ENCODE peak calls at places on chromosomes 6 and 20, in ten cellular contexts. One of them, this sample, is unnamed.
A peak's percentile ranks its signal among the peaks of the same experiment; 100 is the strongest.

GRCh38 chr6:144346719-144347446 is 61.7 kb downstream of the UTRN start:
- DNase-seq in IMR-90: peak; percentile 84
- DNase-seq in CD8-positive, alpha-beta memory T cell: no peak
- DNase-seq in heart left ventricle: no peak
- DNase-seq in upper lobe of right lung: no peak
- DNase-seq in body of pancreas: no peak
- DNase-seq in PC-9: peak; percentile 48
- DNase-seq in right lobe of liver: no peak
- DNase-seq in CD8-positive, alpha-beta T cell: no peak
- DNase-seq in AG04450: peak; percentile 24
- DNase-seq in this sample: no peak

GRCh38 chr6:4021862-4022715 is 56.8 kb downstream of the FAM217A start:
- DNase-seq in PC-9: no peak
- DNase-seq in body of pancreas: no peak
- DNase-seq in right lobe of liver: no peak
- DNase-seq in heart left ventricle: no peak
- DNase-seq in CD8-positive, alpha-beta T cell: no peak
- DNase-seq in upper lobe of right lung: no peak
- DNase-seq in IMR-90: no peak
- DNase-seq in AG04450: no peak
- DNase-seq in CD8-positive, alpha-beta memory T cell: no peak
- DNase-seq in this sample: no peak

GRCh38 chr6:115838763-115839401 is 221.8 kb downstream of the FRK start:
- DNase-seq in body of pancreas: peak; percentile 56
- DNase-seq in right lobe of liver: no peak
- DNase-seq in AG04450: no peak
- DNase-seq in PC-9: peak; percentile 32
- DNase-seq in CD8-positive, alpha-beta T cell: no peak
- DNase-seq in CD8-positive, alpha-beta memory T cell: no peak
- DNase-seq in heart left ventricle: no peak
- DNase-seq in IMR-90: peak; percentile 13
- DNase-seq in upper lobe of right lung: no peak
- DNase-seq in this sample: no peak

GRCh38 chr20:33568378-33569289 is 78.7 kb downstream of the CBFA2T2 start:
- DNase-seq in right lobe of liver: no peak
- DNase-seq in heart left ventricle: peak; percentile 32
- DNase-seq in upper lobe of right lung: no peak
- DNase-seq in AG04450: no peak
- DNase-seq in body of pancreas: peak; percentile 40
- DNase-seq in PC-9: no peak
- DNase-seq in IMR-90: no peak
- DNase-seq in CD8-positive, alpha-beta memory T cell: no peak
- DNase-seq in CD8-positive, alpha-beta T cell: no peak
- DNase-seq in this sample: no peak

GRCh38 chr6:79134699-79135474 is 56.8 kb upstream of the PHIP start:
- DNase-seq in CD8-positive, alpha-beta T cell: no peak
- DNase-seq in IMR-90: no peak
- DNase-seq in CD8-positive, alpha-beta memory T cell: no peak
- DNase-seq in PC-9: no peak
- DNase-seq in right lobe of liver: no peak
- DNase-seq in AG04450: no peak
- DNase-seq in upper lobe of right lung: no peak
- DNase-seq in body of pancreas: no peak
- DNase-seq in heart left ventricle: no peak
- DNase-seq in this sample: no peak

GRCh38 chr20:31919756-31920155 is 32.1 kb downstream of the PDRG1 start:
- DNase-seq in AG04450: no peak
- DNase-seq in right lobe of liver: no peak
- DNase-seq in body of pancreas: no peak
- DNase-seq in IMR-90: no peak
- DNase-seq in CD8-positive, alpha-beta T cell: no peak
- DNase-seq in CD8-positive, alpha-beta memory T cell: no peak
- DNase-seq in heart left ventricle: no peak
- DNase-seq in PC-9: no peak
- DNase-seq in upper lobe of right lung: no peak
- DNase-seq in this sample: peak; percentile 59

GRCh38 chr20:38728911-38729642 is 4.8 kb downstream of the SLC32A1 start:
- DNase-seq in upper lobe of right lung: no peak
- DNase-seq in CD8-positive, alpha-beta memory T cell: no peak
- DNase-seq in IMR-90: no peak
- DNase-seq in heart left ventricle: no peak
- DNase-seq in right lobe of liver: no peak
- DNase-seq in AG04450: no peak
- DNase-seq in body of pancreas: no peak
- DNase-seq in PC-9: no peak
- DNase-seq in CD8-positive, alpha-beta T cell: no peak
- DNase-seq in this sample: peak; percentile 84

GRCh38 chr6:36616888-36617521 is 22.8 kb downstream of the SRSF3 start:
- DNase-seq in PC-9: peak; percentile 90
- DNase-seq in AG04450: no peak
- DNase-seq in IMR-90: no peak
- DNase-seq in right lobe of liver: peak; percentile 87
- DNase-seq in CD8-positive, alpha-beta T cell: no peak
- DNase-seq in CD8-positive, alpha-beta memory T cell: no peak
- DNase-seq in heart left ventricle: no peak
- DNase-seq in body of pancreas: peak; percentile 91
- DNase-seq in upper lobe of right lung: peak; percentile 86
- DNase-seq in this sample: peak; percentile 87

GRCh38 chr6:13331516-13332348 is 3.4 kb upstream of the TBC1D7 start:
- DNase-seq in upper lobe of right lung: no peak
- DNase-seq in CD8-positive, alpha-beta memory T cell: no peak
- DNase-seq in body of pancreas: no peak
- DNase-seq in CD8-positive, alpha-beta T cell: no peak
- DNase-seq in AG04450: no peak
- DNase-seq in PC-9: no peak
- DNase-seq in IMR-90: peak; percentile 29
- DNase-seq in heart left ventricle: no peak
- DNase-seq in right lobe of liver: no peak
- DNase-seq in this sample: no peak

GRCh38 chr6:40038626-40039025 is 104.4 kb upstream of the MOCS1 start:
- DNase-seq in heart left ventricle: no peak
- DNase-seq in right lobe of liver: no peak
- DNase-seq in AG04450: no peak
- DNase-seq in body of pancreas: no peak
- DNase-seq in IMR-90: no peak
- DNase-seq in CD8-positive, alpha-beta memory T cell: no peak
- DNase-seq in upper lobe of right lung: no peak
- DNase-seq in PC-9: no peak
- DNase-seq in CD8-positive, alpha-beta T cell: no peak
- DNase-seq in this sample: no peak

GRCh38 chr20:19975901-19976300 is 41.3 kb upstream of the NAA20 start:
- DNase-seq in body of pancreas: peak; percentile 65
- DNase-seq in right lobe of liver: no peak
- DNase-seq in AG04450: no peak
- DNase-seq in CD8-positive, alpha-beta T cell: no peak
- DNase-seq in upper lobe of right lung: no peak
- DNase-seq in IMR-90: no peak
- DNase-seq in CD8-positive, alpha-beta memory T cell: no peak
- DNase-seq in heart left ventricle: no peak
- DNase-seq in PC-9: no peak
- DNase-seq in this sample: no peak

GRCh38 chr6:157239671-157240058 is 83.7 kb downstream of the TMEM242 start:
- DNase-seq in AG04450: no peak
- DNase-seq in upper lobe of right lung: no peak
- DNase-seq in body of pancreas: no peak
- DNase-seq in IMR-90: no peak
- DNase-seq in PC-9: no peak
- DNase-seq in CD8-positive, alpha-beta memory T cell: no peak
- DNase-seq in right lobe of liver: no peak
- DNase-seq in CD8-positive, alpha-beta T cell: no peak
- DNase-seq in heart left ventricle: no peak
- DNase-seq in this sample: no peak

GRCh38 chr20:32536861-32537656 is 48.1 kb downstream of the NOL4L start:
- DNase-seq in heart left ventricle: no peak
- DNase-seq in upper lobe of right lung: peak; percentile 81
- DNase-seq in IMR-90: no peak
- DNase-seq in right lobe of liver: peak; percentile 68
- DNase-seq in PC-9: peak; percentile 91
- DNase-seq in AG04450: no peak
- DNase-seq in CD8-positive, alpha-beta memory T cell: peak; percentile 84
- DNase-seq in CD8-positive, alpha-beta T cell: peak; percentile 60
- DNase-seq in body of pancreas: peak; percentile 88
- DNase-seq in this sample: no peak

GRCh38 chr6:110415297-110415916 is at the start of gene DDO:
- DNase-seq in PC-9: peak; percentile 61
- DNase-seq in CD8-positive, alpha-beta T cell: no peak
- DNase-seq in AG04450: no peak
- DNase-seq in body of pancreas: peak; percentile 96
- DNase-seq in CD8-positive, alpha-beta memory T cell: no peak
- DNase-seq in upper lobe of right lung: peak; percentile 75
- DNase-seq in right lobe of liver: peak; percentile 96
- DNase-seq in IMR-90: peak; percentile 22
- DNase-seq in heart left ventricle: peak; percentile 85
- DNase-seq in this sample: no peak
- H3K4me3 ChIP-seq in PC-9: no peak within 1 kb of the TSS
- H3K4me3 ChIP-seq in CD8-positive, alpha-beta T cell: no peak within 1 kb of the TSS
- H3K4me3 ChIP-seq in AG04450: peak within 1 kb of the TSS; percentile 38
- H3K4me3 ChIP-seq in body of pancreas: no peak within 1 kb of the TSS
- H3K4me3 ChIP-seq in CD8-positive, alpha-beta memory T cell: no peak within 1 kb of the TSS
- H3K4me3 ChIP-seq in upper lobe of right lung: peak within 1 kb of the TSS; percentile 53
- H3K4me3 ChIP-seq in right lobe of liver: peak within 1 kb of the TSS; percentile 61
- H3K4me3 ChIP-seq in IMR-90: peak within 1 kb of the TSS; percentile 29
- H3K4me3 ChIP-seq in heart left ventricle: peak within 1 kb of the TSS; percentile 57
- H3K4me3 ChIP-seq in this sample: no peak within 1 kb of the TSS

GRCh38 chr6:5287205-5287965 is 26.1 kb downstream of the FARS2 start:
- DNase-seq in CD8-positive, alpha-beta memory T cell: no peak
- DNase-seq in IMR-90: peak; percentile 88
- DNase-seq in right lobe of liver: no peak
- DNase-seq in upper lobe of right lung: no peak
- DNase-seq in PC-9: peak; percentile 14
- DNase-seq in heart left ventricle: peak; percentile 36
- DNase-seq in body of pancreas: no peak
- DNase-seq in AG04450: peak; percentile 55
- DNase-seq in CD8-positive, alpha-beta T cell: no peak
- DNase-seq in this sample: no peak

GRCh38 chr6:5285526-5285925 is 24.2 kb downstream of the FARS2 start:
- DNase-seq in heart left ventricle: no peak
- DNase-seq in right lobe of liver: no peak
- DNase-seq in IMR-90: no peak
- DNase-seq in AG04450: no peak
- DNase-seq in PC-9: no peak
- DNase-seq in body of pancreas: no peak
- DNase-seq in CD8-positive, alpha-beta memory T cell: no peak
- DNase-seq in CD8-positive, alpha-beta T cell: no peak
- DNase-seq in upper lobe of right lung: no peak
- DNase-seq in this sample: no peak

GRCh38 chr6:5290097-5290496 is 28.8 kb downstream of the FARS2 start:
- DNase-seq in IMR-90: no peak
- DNase-seq in AG04450: no peak
- DNase-seq in PC-9: no peak
- DNase-seq in CD8-positive, alpha-beta T cell: no peak
- DNase-seq in right lobe of liver: no peak
- DNase-seq in CD8-positive, alpha-beta memory T cell: no peak
- DNase-seq in heart left ventricle: no peak
- DNase-seq in upper lobe of right lung: no peak
- DNase-seq in body of pancreas: no peak
- DNase-seq in this sample: no peak

GRCh38 chr6:5286780-5287179 is 25.5 kb downstream of the FARS2 start:
- DNase-seq in heart left ventricle: no peak
- DNase-seq in body of pancreas: no peak
- DNase-seq in upper lobe of right lung: no peak
- DNase-seq in CD8-positive, alpha-beta memory T cell: no peak
- DNase-seq in IMR-90: no peak
- DNase-seq in right lobe of liver: no peak
- DNase-seq in AG04450: no peak
- DNase-seq in CD8-positive, alpha-beta T cell: no peak
- DNase-seq in PC-9: no peak
- DNase-seq in this sample: no peak

GRCh38 chr6:5287966-5288297 is 26.6 kb downstream of the FARS2 start:
- DNase-seq in PC-9: no peak
- DNase-seq in right lobe of liver: no peak
- DNase-seq in CD8-positive, alpha-beta T cell: no peak
- DNase-seq in AG04450: no peak
- DNase-seq in upper lobe of right lung: no peak
- DNase-seq in IMR-90: no peak
- DNase-seq in heart left ventricle: no peak
- DNase-seq in CD8-positive, alpha-beta memory T cell: no peak
- DNase-seq in body of pancreas: no peak
- DNase-seq in this sample: no peak
- H3K27ac ChIP-seq in PC-9: no peak overlapping the region
- H3K27ac ChIP-seq in right lobe of liver: no peak overlapping the region
- H3K27ac ChIP-seq in CD8-positive, alpha-beta T cell: no peak overlapping the region
- H3K27ac ChIP-seq in AG04450: no peak overlapping the region
- H3K27ac ChIP-seq in upper lobe of right lung: peak overlapping the region; percentile 1
- H3K27ac ChIP-seq in IMR-90: no peak overlapping the region
- H3K27ac ChIP-seq in heart left ventricle: peak overlapping the region; percentile 39
- H3K27ac ChIP-seq in CD8-positive, alpha-beta memory T cell: no peak overlapping the region
- H3K27ac ChIP-seq in body of pancreas: no peak overlapping the region
- H3K27ac ChIP-seq in this sample: no peak overlapping the region

GRCh38 chr6:164303092-164304007 is 888.8 kb downstream of the QKI start:
- DNase-seq in body of pancreas: peak; percentile 15
- DNase-seq in PC-9: no peak
- DNase-seq in heart left ventricle: peak; percentile 65
- DNase-seq in CD8-positive, alpha-beta T cell: no peak
- DNase-seq in AG04450: no peak
- DNase-seq in CD8-positive, alpha-beta memory T cell: no peak
- DNase-seq in right lobe of liver: no peak
- DNase-seq in IMR-90: no peak
- DNase-seq in upper lobe of right lung: no peak
- DNase-seq in this sample: no peak
- H3K9me3 ChIP-seq in body of pancreas: no peaks in the 10 kb centered on the region
- H3K9me3 ChIP-seq in PC-9: no peaks in the 10 kb centered on the region
- H3K9me3 ChIP-seq in heart left ventricle: no peaks in the 10 kb centered on the region
- H3K9me3 ChIP-seq in CD8-positive, alpha-beta T cell: no peaks in the 10 kb centered on the region
- H3K9me3 ChIP-seq in AG04450: peaks cover 38% of the 10 kb centered on the region
- H3K9me3 ChIP-seq in CD8-positive, alpha-beta memory T cell: no peaks in the 10 kb centered on the region
- H3K9me3 ChIP-seq in right lobe of liver: no peaks in the 10 kb centered on the region
- H3K9me3 ChIP-seq in IMR-90: peaks cover 17% of the 10 kb centered on the region
- H3K9me3 ChIP-seq in upper lobe of right lung: no peaks in the 10 kb centered on the region
- H3K9me3 ChIP-seq in this sample: no peaks in the 10 kb centered on the region

DNA sequence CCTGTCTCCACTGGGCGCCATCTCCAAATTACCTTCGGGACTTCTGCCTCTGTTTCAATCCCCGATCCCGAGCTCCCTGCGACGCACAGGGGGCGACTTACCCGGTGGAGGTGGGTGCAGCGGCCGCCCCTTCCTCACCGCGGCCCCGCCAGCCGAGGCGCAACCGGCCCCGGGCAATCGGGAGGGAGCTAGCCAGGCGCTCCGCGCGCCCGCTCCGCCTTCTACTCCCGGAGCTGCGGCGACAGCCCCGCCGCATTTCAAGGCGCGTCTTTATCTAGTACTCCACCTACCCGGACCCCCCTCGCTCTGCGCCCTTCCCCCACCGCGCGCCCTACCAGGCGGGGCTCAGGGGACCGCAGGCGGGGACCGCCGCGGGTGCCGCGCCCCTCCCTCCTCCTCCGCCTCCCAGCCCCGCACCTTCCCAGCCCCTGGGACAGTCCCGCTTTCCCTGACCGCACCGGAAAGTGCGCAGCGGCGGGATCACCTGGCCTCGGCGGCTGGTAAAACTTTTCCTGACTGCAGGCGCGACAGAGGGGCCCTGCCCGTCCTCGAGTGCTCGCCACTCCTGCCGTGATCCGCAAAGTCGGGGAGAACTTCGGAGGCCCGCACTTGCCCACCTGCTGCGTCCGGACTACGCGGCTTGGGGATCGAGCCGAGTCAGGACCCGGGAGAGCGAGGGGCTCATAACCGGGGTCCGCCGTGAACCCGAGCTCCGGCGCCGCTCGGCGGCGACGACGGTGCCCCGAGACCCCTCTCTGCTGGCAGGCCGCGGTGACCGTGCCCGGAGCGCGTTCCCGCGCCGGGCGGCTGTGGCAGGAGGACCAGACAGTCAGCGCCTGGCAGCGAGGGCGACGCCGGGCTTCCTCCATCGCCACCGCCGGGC is 8.0 kb upstream of the NKX2-2 start:
- DNase-seq in CD8-positive, alpha-beta memory T cell: no peak
- DNase-seq in body of pancreas: no peak
- DNase-seq in heart left ventricle: no peak
- DNase-seq in AG04450: no peak
- DNase-seq in CD8-positive, alpha-beta T cell: no peak
- DNase-seq in right lobe of liver: no peak
- DNase-seq in upper lobe of right lung: no peak
- DNase-seq in PC-9: no peak
- DNase-seq in IMR-90: no peak
- DNase-seq in this sample: no peak
- H3K4me3 ChIP-seq in CD8-positive, alpha-beta memory T cell: no peak overlapping the region
- H3K4me3 ChIP-seq in body of pancreas: no peak overlapping the region
- H3K4me3 ChIP-seq in heart left ventricle: peak overlapping the region; percentile 12
- H3K4me3 ChIP-seq in AG04450: no peak overlapping the region
- H3K4me3 ChIP-seq in CD8-positive, alpha-beta T cell: no peak overlapping the region
- H3K4me3 ChIP-seq in right lobe of liver: peak overlapping the region; percentile 27
- H3K4me3 ChIP-seq in upper lobe of right lung: no peak overlapping the region
- H3K4me3 ChIP-seq in PC-9: no peak overlapping the region
- H3K4me3 ChIP-seq in IMR-90: no peak overlapping the region
- H3K4me3 ChIP-seq in this sample: no peak overlapping the region

This sample was measured in RWPE2.